ENCODE peak calls at places on chromosome 3, in nine cellular contexts. R, M, E, U, O, J, Y, G and T are unnamed samples.

GRCh38 chr3:50620846-50621245 is 3.9 kb downstream of the MAPKAPK3 start:
- DNase-seq in G (no peak), O (no peak), R (no peak), E (no peak), Y (no peak), J (no peak), U (no peak), M (no peak), T (no peak)

GRCh38 chr3:11835028-11835639 is 11.6 kb downstream of the TAMM41 start:
- DNase-seq in E (no peak), U (no peak), R (no peak), O (no peak), J (peak), M (no peak), Y (no peak), G (peak), T (no peak)

GRCh38 chr3:152258448-152259302 is 10.1 kb upstream of the MBNL1 start:
- DNase-seq in U (peak), G (peak), M (peak), O (no peak), R (no peak), E (peak), Y (no peak), J (peak), T (peak)

GRCh38 chr3:195908439-195909293 is at the start of gene TNK2:
- DNase-seq in M (peak), E (no peak), U (peak), O (peak), G (no peak), J (peak), R (no peak), Y (no peak), T (no peak)

GRCh38 chr3:149702691-149703426 is 45.0 kb upstream of the WWTR1 start:
- DNase-seq in J (no peak), Y (no peak), G (peak), U (no peak), R (no peak), O (no peak), E (no peak), M (peak), T (no peak)

GRCh38 chr3:133448478-133449122 is 48.7 kb downstream of the BFSP2 start:
- DNase-seq in M (peak), J (no peak), Y (no peak), R (no peak), U (no peak), E (no peak), O (no peak), G (no peak), T (no peak)

GRCh38 chr3:188358787-188359493 is 205.0 kb downstream of the LPP start:
- DNase-seq in M (peak), E (no peak), R (no peak), J (no peak), G (no peak), U (no peak), Y (no peak), O (no peak), T (no peak)

GRCh38 chr3:152508705-152509104 is 240.0 kb downstream of the MBNL1 start:
- DNase-seq in O (no peak), G (no peak), J (peak), Y (no peak), U (no peak), R (no peak), E (no peak), M (peak), T (no peak)

GRCh38 chr3:57803647-57804081 is 47.6 kb downstream of the SLMAP start:
- DNase-seq in O (peak), E (peak), U (no peak), Y (no peak), J (peak), M (no peak), R (no peak), G (peak), T (no peak)

GRCh38 chr3:40996827-40997710 is 202.2 kb upstream of the CTNNB1 start:
- DNase-seq in U (no peak), E (no peak), J (no peak), G (no peak), O (no peak), Y (no peak), R (no peak), M (no peak), T (no peak)

GRCh38 chr3:42900731-42901420 is 5.1 kb upstream of the ZNF662 start:
- DNase-seq in R (no peak), E (no peak), J (no peak), G (no peak), U (no peak), M (no peak), Y (no peak), O (no peak), T (no peak)

GRCh38 chr3:95356764-95357501 is 1294.1 kb downstream of the NSUN3 start:
- DNase-seq in E (no peak), R (no peak), M (peak), G (no peak), Y (no peak), J (no peak), U (no peak), O (no peak), T (no peak)

GRCh38 chr3:50550079-50550736 is 17.3 kb downstream of the C3orf18 start:
- DNase-seq in G (peak), J (peak), E (no peak), M (peak), U (no peak), O (peak), Y (no peak), R (peak), T (peak)

GRCh38 chr3:142165194-142165593 is 15.8 kb upstream of the TFDP2 start:
- DNase-seq in R (no peak), Y (no peak), G (no peak), E (no peak), O (no peak), U (no peak), M (no peak), J (no peak), T (no peak)

GRCh38 chr3:103873024-103873423 is 1438.2 kb downstream of the ZPLD1 start:
- DNase-seq in M (no peak), R (no peak), E (peak), G (no peak), J (no peak), Y (no peak), U (no peak), O (no peak), T (no peak)

GRCh38 chr3:172694526-172694925 is 16.3 kb downstream of the NCEH1 start:
- DNase-seq in Y (no peak), O (no peak), E (no peak), M (no peak), R (no peak), J (no peak), U (no peak), G (no peak), T (no peak)

GRCh38 chr3:65751123-65751700 is 287.5 kb downstream of the MAGI1 start:
- DNase-seq in M (peak), J (peak), Y (no peak), R (peak), G (peak), E (no peak), U (no peak), O (peak), T (peak)

GRCh38 chr3:11037966-11038365 is 45.4 kb downstream of the SLC6A1 start:
- DNase-seq in O (no peak), E (no peak), U (no peak), G (no peak), J (no peak), Y (no peak), M (no peak), R (no peak), T (no peak)

GRCh38 chr3:73536336-73536895 is 88.3 kb downstream of the PDZRN3 start:
- DNase-seq in R (no peak), M (no peak), U (no peak), G (no peak), Y (no peak), O (no peak), E (no peak), J (no peak), T (no peak)

GRCh38 chr3:151581046-151581445 is 120.2 kb upstream of the IGSF10 start:
- DNase-seq in E (no peak), Y (no peak), J (no peak), R (no peak), U (no peak), M (no peak), O (no peak), G (no peak), T (no peak)

GRCh38 chr3:177425042-177425441 is 227.8 kb upstream of the TBL1XR1 start:
- DNase-seq in M (no peak), O (no peak), J (no peak), G (no peak), E (no peak), Y (no peak), R (no peak), U (no peak), T (no peak)

GRCh38 chr3:145650170-145650569 is 510.8 kb downstream of the PLOD2 start:
- DNase-seq in J (no peak), Y (no peak), M (no peak), O (no peak), E (no peak), R (no peak), U (no peak), G (no peak), T (no peak)

GRCh38 chr3:186356152-186356551 is 5.9 kb downstream of the DGKG start:
- DNase-seq in M (no peak), Y (no peak), E (no peak), O (no peak), R (no peak), J (no peak), U (no peak), G (no peak), T (no peak)

GRCh38 chr3:11818033-11818432 is 28.7 kb downstream of the TAMM41 start:
- DNase-seq in J (no peak), E (no peak), O (no peak), U (no peak), R (no peak), M (no peak), G (peak), Y (no peak), T (no peak)

GRCh38 chr3:153163349-153164008 is 1.5 kb downstream of the RAP2B start:
- DNase-seq in Y (no peak), G (peak), R (no peak), O (no peak), J (no peak), M (no peak), E (no peak), U (no peak), T (no peak)

GRCh38 chr3:175338775-175339535 is 479.8 kb downstream of the NAALADL2 start:
- DNase-seq in U (no peak), E (peak), Y (no peak), J (peak), M (peak), R (no peak), O (peak), G (peak), T (no peak)

GRCh38 chr3:44478055-44478468 is 592 bp upstream of the ZNF445 start:
- DNase-seq in Y (no peak), M (no peak), G (no peak), E (no peak), O (no peak), R (no peak), J (peak), U (no peak), T (no peak)

GRCh38 chr3:142664819-142665218 is 59.0 kb upstream of the TRPC1 start:
- DNase-seq in J (no peak), R (no peak), O (no peak), U (no peak), E (no peak), G (no peak), M (no peak), Y (no peak), T (no peak)

GRCh38 chr3:71838406-71838805 is 53.5 kb upstream of the PROK2 start:
- DNase-seq in J (no peak), G (no peak), R (no peak), Y (no peak), M (no peak), U (no peak), E (no peak), O (no peak), T (no peak)

DNA sequence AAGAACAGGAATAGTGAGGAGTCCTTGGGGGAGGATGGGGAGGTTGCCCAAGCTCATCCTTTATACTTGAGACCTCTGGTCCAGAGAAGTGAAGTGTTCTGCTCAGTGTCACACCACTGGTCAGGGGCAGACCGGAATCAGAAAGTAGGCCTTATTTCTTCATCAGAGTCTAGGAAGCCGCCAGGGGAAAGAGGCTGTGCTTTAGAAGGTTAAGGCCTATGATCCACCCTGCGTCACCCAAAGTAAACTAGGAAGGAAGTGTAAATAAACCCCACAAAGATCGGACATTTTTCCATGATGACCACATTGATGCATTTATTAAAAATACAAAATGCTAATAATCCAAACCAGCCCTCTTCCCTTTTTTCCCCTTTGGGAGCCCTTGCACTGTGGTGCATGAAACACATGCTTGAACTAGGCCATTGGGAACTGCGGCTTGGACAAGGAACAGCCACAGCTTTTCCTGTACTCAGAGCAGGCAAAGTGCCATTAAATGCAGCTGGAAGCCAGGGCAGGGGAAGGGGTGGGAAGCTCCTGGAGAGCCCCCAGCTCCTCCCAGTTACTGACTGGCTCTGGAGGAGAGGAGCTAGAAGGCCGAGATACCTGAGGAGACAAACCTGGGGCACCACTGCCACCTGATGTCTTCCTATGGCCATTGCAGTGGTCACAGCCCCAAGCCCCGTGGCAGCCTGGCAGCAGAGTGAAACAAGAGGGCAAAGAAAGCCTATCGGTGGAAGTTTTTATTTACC is 37.0 kb downstream of the CDC25A start:
- DNase-seq in Y (peak), O (peak), R (peak), G (peak), M (peak), J (peak), U (peak), E (peak), T (peak)
- TF ChIP-seq CTCF in Y (peak), O (peak), R (peak), G (peak), M (peak), J (peak), U (no peak), E (peak), T (peak)

GRCh38 chr3:35524851-35525250 is 114.5 kb upstream of the ARPP21 start:
- DNase-seq in J (no peak), U (no peak), Y (no peak), O (no peak), G (no peak), M (no peak), R (no peak), E (no peak), T (no peak)

GRCh38 chr3:35528728-35529127 is 110.6 kb upstream of the ARPP21 start:
- DNase-seq in J (no peak), O (no peak), G (no peak), Y (no peak), M (no peak), E (no peak), U (no peak), R (no peak), T (no peak)

GRCh38 chr3:35523838-35524237 is 115.5 kb upstream of the ARPP21 start:
- DNase-seq in J (no peak), M (no peak), R (no peak), G (no peak), O (no peak), E (no peak), U (no peak), Y (no peak), T (no peak)

GRCh38 chr3:35529337-35529736 is 110.0 kb upstream of the ARPP21 start:
- DNase-seq in M (no peak), R (no peak), E (no peak), G (no peak), J (no peak), O (no peak), U (no peak), Y (no peak), T (no peak)
- TF ChIP-seq CTCF in M (no peak), R (no peak), E (no peak), G (no peak), J (no peak), O (no peak), U (no peak), Y (no peak), T (no peak)

DNA sequence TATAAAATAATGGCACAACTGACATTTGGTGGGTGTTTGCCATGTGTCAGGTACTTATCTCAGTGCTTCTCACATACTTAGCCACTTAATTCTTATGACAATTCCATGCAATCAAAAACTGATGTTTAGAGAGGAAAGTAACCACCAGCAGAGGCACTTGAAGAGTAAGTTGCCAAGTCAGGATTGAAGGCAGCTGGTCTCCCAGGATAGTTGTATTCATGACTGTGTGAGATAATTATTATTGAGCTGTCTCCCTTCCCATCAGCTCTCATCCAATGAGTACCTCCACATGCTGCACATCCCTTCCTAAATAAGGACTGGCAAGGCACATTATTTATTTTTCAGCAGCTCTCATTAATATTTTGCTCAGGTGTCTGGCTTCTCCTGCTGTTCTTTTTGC is 4.8 kb downstream of the VEPH1 start:
- DNase-seq in J (no peak), E (no peak), R (no peak), O (no peak), U (no peak), Y (no peak), G (no peak), M (no peak), T (no peak)
- TF ChIP-seq CTCF in J (no peak), E (no peak), R (no peak), O (no peak), U (no peak), Y (no peak), G (no peak), M (no peak), T (no peak)

GRCh38 chr3:111577798-111578685 is 17.1 kb downstream of the ZBED2 start:
- DNase-seq in E (peak), Y (no peak), J (peak), U (no peak), M (peak), R (no peak), O (no peak), G (peak), T (no peak)
- TF ChIP-seq CTCF in E (peak), Y (no peak), J (peak), U (no peak), M (peak), R (peak), O (no peak), G (peak), T (peak)

DNA sequence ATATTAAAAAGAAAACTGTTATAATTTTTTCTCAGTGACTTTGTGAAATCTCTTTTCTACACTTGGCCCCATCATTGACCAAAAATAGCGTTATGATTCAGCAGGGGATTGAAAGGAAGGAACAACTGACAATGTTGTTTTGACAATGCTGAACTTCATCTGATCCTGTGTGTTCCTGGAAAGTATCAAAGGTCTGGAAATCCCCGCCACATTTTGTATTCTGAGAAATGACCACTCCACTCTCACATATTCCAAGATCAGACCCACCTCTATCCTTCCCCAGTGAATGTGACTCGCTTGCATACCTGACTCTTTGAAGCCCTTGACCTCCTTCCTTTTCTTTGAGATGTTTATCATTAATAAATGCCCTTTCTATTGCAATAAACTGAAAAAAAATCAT is 9.7 kb upstream of the RIOX2 start:
- DNase-seq in E (no peak), G (peak), O (no peak), J (no peak), U (no peak), R (no peak), M (peak), Y (no peak), T (no peak)
- TF ChIP-seq CTCF in E (no peak), G (no peak), O (no peak), J (no peak), U (no peak), R (no peak), M (no peak), Y (no peak), T (no peak)

DNA sequence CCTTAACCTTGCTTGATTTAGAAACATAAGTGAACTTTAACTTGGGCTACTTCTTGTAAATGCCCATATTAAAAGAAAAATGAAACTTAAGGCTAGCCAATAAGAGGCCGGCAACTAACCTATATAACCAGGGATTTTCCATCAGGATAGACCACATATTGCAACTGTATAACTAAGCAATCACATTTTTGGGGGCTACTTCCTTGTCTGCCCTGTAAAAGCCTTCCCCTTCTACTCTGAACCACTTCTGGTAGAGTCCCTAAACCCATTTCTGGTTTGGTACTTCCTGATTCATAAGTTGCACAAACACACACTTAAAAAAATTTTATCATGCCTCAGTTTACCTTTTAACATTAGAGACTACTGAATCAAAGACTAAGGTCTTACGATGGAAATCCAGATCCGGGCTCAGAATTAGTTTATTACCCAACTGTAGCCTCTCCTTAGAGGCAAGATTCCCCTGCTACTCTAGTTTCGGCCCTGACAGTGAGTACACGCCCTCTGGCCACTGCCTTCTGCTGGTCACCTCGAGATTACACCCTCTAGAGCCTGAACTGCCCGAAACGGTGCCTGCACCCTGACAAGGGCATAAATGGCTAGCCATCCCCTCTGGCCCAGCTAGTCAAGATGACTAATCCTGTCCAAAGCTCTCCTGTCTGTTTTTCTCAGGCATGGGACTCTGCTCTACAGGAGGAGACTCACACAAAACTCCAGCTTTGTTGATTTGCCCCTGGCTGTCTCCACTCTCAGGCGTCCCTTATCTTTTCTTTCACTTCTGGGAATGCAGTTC is 150.7 kb upstream of the UBE2E2 start:
- DNase-seq in U (no peak), E (no peak), M (peak), Y (no peak), G (no peak), J (no peak), O (no peak), R (no peak), T (no peak)
- TF ChIP-seq CTCF in U (no peak), E (peak), M (peak), Y (no peak), G (no peak), J (no peak), O (no peak), R (no peak), T (no peak)

DNA sequence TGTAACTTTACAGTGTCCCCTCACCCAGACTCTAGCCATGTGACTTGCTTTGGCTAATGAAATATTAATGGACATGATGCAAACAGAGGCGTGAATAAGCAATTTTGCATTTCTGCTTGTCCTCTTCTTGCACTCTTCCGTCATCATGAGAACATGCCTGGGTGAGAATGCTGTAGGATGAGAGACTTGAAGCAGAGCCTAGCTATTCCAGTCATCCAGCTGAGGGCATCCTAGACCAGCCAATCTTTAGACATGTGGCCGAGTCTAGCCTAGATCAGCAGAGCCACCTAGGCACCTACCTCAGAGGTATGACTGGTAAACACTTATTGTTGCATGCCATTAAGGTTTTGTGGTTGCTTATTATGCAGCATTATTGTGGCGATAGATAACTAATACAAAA is 450.5 kb upstream of the AZI2 start:
- DNase-seq in R (no peak), M (peak), O (no peak), U (no peak), E (no peak), Y (no peak), J (no peak), G (peak), T (no peak)
- TF ChIP-seq CTCF in R (peak), M (peak), O (no peak), U (no peak), E (peak), Y (no peak), J (no peak), G (peak), T (no peak)

GRCh38 chr3:160133757-160134156 is 91.5 kb upstream of the C3orf80 start:
- DNase-seq in O (no peak), J (no peak), E (no peak), G (no peak), U (no peak), M (no peak), Y (no peak), R (no peak), T (no peak)
- TF ChIP-seq CTCF in O (no peak), J (no peak), E (peak), G (peak), U (no peak), M (peak), Y (no peak), R (no peak), T (peak)